ENCODE peak calls at places on chromosome 17, in seven cellular contexts. G is right lobe of liver, N is stomach, R is body of pancreas, C is prostate gland, Y is heart left ventricle, F is sigmoid colon. A is an unnamed sample. For H3K27me3, the result is how much of the 10 kb centered on the place peaks cover.

GRCh38 chr17:73286863-73287296 is 24.9 kb downstream of the CDC42EP4 start:
- DNase-seq in C (peak), F (no peak), Y (no peak), N (no peak), R (no peak), G (no peak), A (no peak)

GRCh38 chr17:44910231-44911106 is 4.8 kb downstream of the GFAP start:
- DNase-seq in G (no peak), N (no peak), F (peak), Y (no peak), C (no peak), R (no peak), A (no peak)

GRCh38 chr17:27569884-27570577 is 61.0 kb upstream of the LGALS9 start:
- DNase-seq in F (no peak), G (no peak), Y (no peak), C (no peak), R (peak), N (no peak), A (no peak)

GRCh38 chr17:13421581-13421980 is 180.1 kb downstream of the HS3ST3A1 start:
- DNase-seq in F (no peak), C (no peak), Y (no peak), N (no peak), G (no peak), R (no peak), A (no peak)

GRCh38 chr17:17750881-17751280 is 69.6 kb downstream of the RAI1 start:
- DNase-seq in F (no peak), G (no peak), R (no peak), C (no peak), N (no peak), Y (no peak), A (peak)

GRCh38 chr17:45279898-45280297 is 18.0 kb upstream of the SPATA32 start:
- DNase-seq in G (no peak), Y (no peak), F (no peak), C (no peak), N (no peak), R (no peak), A (no peak)

GRCh38 chr17:81964081-81964849 is 3.3 kb upstream of the NOTUM start:
- DNase-seq in Y (no peak), F (no peak), N (no peak), C (no peak), R (no peak), G (no peak), A (no peak)

GRCh38 chr17:9905902-9906301 is 831 bp upstream of the RCVRN start:
- DNase-seq in N (no peak), F (no peak), C (no peak), R (no peak), G (no peak), Y (no peak), A (no peak)

GRCh38 chr17:65561394-65562205 is at the start of gene AXIN2:
- DNase-seq in C (peak), R (peak), N (peak), Y (peak), F (peak), G (peak), A (peak)

GRCh38 chr17:44203731-44204452 is 4.2 kb upstream of the ATXN7L3 start:
- DNase-seq in Y (no peak), G (no peak), F (no peak), C (no peak), N (no peak), R (no peak), A (no peak)

GRCh38 chr17:67452681-67453554 is 75.8 kb downstream of the PITPNC1 start:
- DNase-seq in N (no peak), R (peak), C (no peak), F (no peak), Y (no peak), G (no peak), A (peak)

GRCh38 chr17:19426631-19427030 is 15.6 kb downstream of the RNF112 start:
- DNase-seq in R (no peak), N (no peak), Y (no peak), F (no peak), G (no peak), C (no peak), A (no peak)

GRCh38 chr17:59001158-59001814 is 105.4 kb downstream of the TRIM37 start:
- DNase-seq in G (no peak), N (peak), Y (peak), C (peak), F (no peak), R (peak), A (no peak)

GRCh38 chr17:44210342-44211192 is 8.9 kb downstream of the UBTF start:
- DNase-seq in G (peak), F (peak), C (peak), R (peak), N (peak), Y (peak), A (peak)

GRCh38 chr17:19642373-19642893 is 6.1 kb upstream of the ALDH3A2 start:
- DNase-seq in Y (no peak), N (no peak), C (no peak), R (no peak), F (no peak), G (no peak), A (no peak)

GRCh38 chr17:72618018-72618509 is 474.4 kb downstream of the SLC39A11 start:
- DNase-seq in C (peak), Y (no peak), G (no peak), N (peak), F (no peak), R (peak), A (peak)

GRCh38 chr17:70521821-70522256 is 352.5 kb downstream of the KCNJ2 start:
- DNase-seq in G (peak), R (peak), F (no peak), N (peak), C (peak), Y (peak), A (no peak)

GRCh38 chr17:65455972-65456343 is 105.5 kb downstream of the AXIN2 start:
- DNase-seq in F (no peak), N (no peak), G (no peak), C (peak), R (peak), Y (peak), A (no peak)

GRCh38 chr17:81868674-81869220 is 2.4 kb downstream of the ARHGDIA start:
- DNase-seq in N (no peak), G (peak), F (peak), R (peak), C (no peak), Y (no peak), A (peak)

GRCh38 chr17:42315402-42316156 is 27.3 kb downstream of the STAT5A start:
- DNase-seq in F (no peak), C (no peak), N (no peak), Y (no peak), R (no peak), G (no peak), A (peak)

GRCh38 chr17:41907633-41908539 is 10.9 kb downstream of the ACLY start:
- DNase-seq in C (no peak), Y (no peak), F (no peak), G (no peak), N (no peak), R (peak), A (no peak)

GRCh38 chr17:50051082-50051576 is 4.8 kb upstream of the ITGA3 start:
- DNase-seq in R (peak), G (peak), N (peak), C (no peak), Y (no peak), F (no peak), A (no peak)

GRCh38 chr17:73359987-73360410 is 48.2 kb upstream of the CDC42EP4 start:
- DNase-seq in Y (no peak), R (peak), F (no peak), C (peak), G (peak), N (peak), A (peak)

GRCh38 chr17:57089391-57089790 is 4.3 kb downstream of the AKAP1 start:
- DNase-seq in C (no peak), N (no peak), G (no peak), Y (no peak), R (no peak), F (no peak), A (no peak)

GRCh38 chr17:27600471-27600870 is 30.5 kb upstream of the LGALS9 start:
- DNase-seq in F (no peak), C (no peak), Y (no peak), R (no peak), N (no peak), G (peak), A (no peak)

GRCh38 chr17:64492481-64493109 is 4.3 kb downstream of the POLG2 start:
- DNase-seq in R (no peak), N (no peak), Y (no peak), G (no peak), C (no peak), F (no peak), A (no peak)

GRCh38 chr17:46974086-46974485 is 5.0 kb downstream of the RPRML start:
- DNase-seq in Y (no peak), C (peak), N (no peak), F (no peak), R (no peak), G (no peak), A (no peak)

GRCh38 chr17:48871551-48872351 is 20.8 kb upstream of the ATP5MC1 start:
- DNase-seq in N (peak), F (no peak), Y (peak), C (no peak), R (peak), G (peak), A (no peak)

GRCh38 chr17:10276436-10276835 is 78.0 kb upstream of the GAS7 start:
- DNase-seq in F (no peak), N (no peak), G (no peak), Y (no peak), R (no peak), C (no peak), A (no peak)

GRCh38 chr17:71286625-71287024 is 834.2 kb upstream of the SOX9 start:
- DNase-seq in R (no peak), G (no peak), F (no peak), Y (no peak), C (no peak), N (no peak), A (no peak)

GRCh38 chr17:71423871-71424546 is 696.8 kb upstream of the SOX9 start:
- DNase-seq in Y (no peak), C (no peak), F (no peak), R (no peak), G (no peak), N (no peak), A (no peak)

GRCh38 chr17:386145-386876 is 33.7 kb upstream of the RPH3AL start:
- DNase-seq in R (peak), C (peak), Y (peak), F (peak), N (peak), G (peak), A (peak)

GRCh38 chr17:47286198-47286914 is 32.7 kb downstream of the ITGB3 start:
- DNase-seq in C (no peak), Y (no peak), F (no peak), N (no peak), R (no peak), G (no peak), A (no peak)

GRCh38 chr17:63434951-63435571 is 11.0 kb downstream of the CYB561 start:
- DNase-seq in N (peak), Y (peak), F (peak), R (peak), G (peak), C (peak), A (peak)

GRCh38 chr17:5097101-5097834 is 14.4 kb downstream of the ZNF232 start:
- DNase-seq in N (peak), R (peak), Y (peak), F (peak), C (peak), G (peak), A (peak)

GRCh38 chr17:82158825-82159224 is 53.8 kb downstream of the CCDC57 start:
- DNase-seq in N (no peak), C (no peak), F (no peak), R (no peak), G (peak), Y (no peak), A (no peak)

DNA sequence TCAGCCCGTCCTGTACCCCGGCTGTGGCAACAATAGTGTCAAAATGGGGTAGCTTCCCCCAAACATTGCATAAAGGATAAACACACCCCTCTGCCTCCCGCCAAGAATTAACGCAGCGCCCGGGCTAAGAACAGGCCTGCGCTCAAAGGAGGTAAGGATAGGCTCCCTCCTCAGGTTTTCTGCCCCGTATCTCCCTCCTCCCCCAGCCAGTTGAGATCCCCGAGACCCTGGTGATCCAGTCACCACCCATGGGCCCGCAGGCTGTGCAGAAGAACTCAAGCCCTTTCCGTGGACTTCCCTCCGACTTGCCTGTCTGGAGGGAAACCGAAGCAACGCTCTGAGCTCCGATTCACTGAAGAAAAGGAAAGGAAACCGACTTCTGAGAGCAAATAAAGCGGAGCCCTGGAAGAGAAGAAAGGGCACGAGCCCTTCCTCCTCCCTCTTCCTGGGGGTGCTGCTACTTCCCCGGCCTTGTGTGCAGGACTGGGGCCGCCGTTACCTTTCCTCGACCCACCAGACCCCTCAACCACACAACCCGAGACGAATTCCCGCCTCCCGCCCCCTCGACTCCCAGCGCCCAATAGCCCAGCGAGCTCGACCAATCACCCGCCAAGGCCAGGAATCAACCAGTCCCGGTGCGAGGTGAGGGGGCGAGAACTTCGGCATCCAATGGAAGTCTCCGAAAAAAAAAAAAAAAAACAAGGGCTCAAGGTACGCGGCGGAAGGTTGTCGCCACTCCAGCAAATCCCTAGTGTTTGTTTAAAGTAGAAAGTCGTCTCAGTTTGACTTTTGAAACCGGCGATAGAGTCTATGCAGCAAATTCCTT is at the start of gene BRIP1:
- DNase-seq in R (peak), C (peak), G (peak), Y (peak), F (peak), N (peak), A (peak)
- TF ChIP-seq POLR2A in R (peak), C (peak), G (peak), Y (no peak), F (no peak), N (no peak), A (peak)

DNA sequence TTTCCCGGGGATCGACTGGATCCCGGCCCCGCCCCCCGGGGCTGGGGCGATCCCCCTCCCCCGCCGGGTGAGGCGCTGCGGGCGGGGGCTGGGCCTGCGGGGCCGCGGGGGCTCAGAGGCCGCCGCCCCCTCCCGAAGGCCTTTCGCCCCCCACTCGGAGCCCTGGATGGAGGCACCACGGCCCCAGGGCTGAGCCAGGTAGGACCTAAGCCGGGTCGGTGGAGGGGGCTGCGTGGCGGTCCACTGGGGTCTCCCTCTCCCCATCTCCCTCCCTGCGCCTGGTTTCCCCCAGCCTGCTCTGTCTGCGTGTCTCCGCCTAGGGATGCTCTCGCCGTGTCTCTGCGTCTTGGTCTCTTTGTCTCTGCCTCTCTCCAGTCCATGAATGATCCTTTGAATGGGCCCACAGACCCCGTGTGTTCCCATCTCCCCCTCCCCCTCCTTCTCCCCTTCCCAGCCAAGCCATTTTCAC is 1.6 kb upstream of the TMEM256 start:
- DNase-seq in G (no peak), Y (no peak), F (no peak), C (no peak), R (no peak), N (no peak), A (no peak)
- H3K27ac ChIP-seq in G (no peak), Y (peak), F (peak), C (peak), R (peak), N (peak), A (peak)

GRCh38 chr17:60154616-60155426 is 5.0 kb downstream of the CA4 start:
- DNase-seq in R (no peak), N (peak), F (no peak), G (no peak), Y (peak), C (no peak), A (no peak)
- H3K27me3 ChIP-seq in R (under half), N (half or more), F (half or more), G (under half), Y (under half), C (under half), A (under half)

DNA sequence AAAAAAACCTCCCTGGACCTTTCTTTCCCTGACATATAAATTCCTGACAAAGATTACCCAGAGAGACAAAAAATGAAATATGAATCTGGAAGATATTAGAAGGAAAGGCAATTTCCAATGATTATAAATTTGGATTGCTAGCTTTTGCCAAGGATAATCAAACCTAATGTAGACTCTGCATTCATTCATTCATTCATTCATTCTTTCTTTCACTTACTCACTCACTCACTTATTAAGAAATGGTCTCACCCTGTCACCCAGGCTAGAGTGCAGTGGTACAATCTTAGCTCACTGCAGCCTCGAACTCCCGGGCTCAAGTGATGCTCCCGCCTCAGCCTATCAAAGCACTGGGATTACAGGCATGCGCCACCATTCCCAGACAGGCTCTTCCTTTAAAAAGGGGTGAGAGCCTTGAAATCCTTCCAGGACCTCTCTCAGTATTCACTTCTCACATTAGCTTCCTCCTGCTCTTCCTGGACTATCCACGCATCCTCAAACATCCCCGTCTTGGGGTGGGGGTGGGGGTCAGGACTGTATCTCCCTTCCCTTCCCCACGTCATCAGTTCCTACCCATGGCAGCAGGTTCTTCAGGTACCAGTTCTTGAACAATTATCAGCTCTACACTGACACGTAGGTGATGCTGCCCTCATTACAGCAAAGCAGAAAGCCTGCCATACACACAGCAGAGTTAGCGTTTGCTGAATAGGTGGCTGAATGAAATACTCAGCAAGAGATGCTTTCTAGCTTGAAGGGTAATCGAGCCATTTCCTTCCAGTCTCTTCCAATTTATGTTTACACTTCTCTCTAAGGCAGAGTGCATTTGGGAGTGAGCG is 19.8 kb downstream of the PRPSAP1 start:
- DNase-seq in F (peak), G (no peak), Y (no peak), C (no peak), N (no peak), R (no peak), A (no peak)
- TF ChIP-seq POLR2A in F (no peak), G (no peak), Y (no peak), C (no peak), N (no peak), R (no peak), A (no peak)

GRCh38 chr17:29732613-29733012 is 109.9 kb upstream of the CORO6 start:
- DNase-seq in F (no peak), N (no peak), G (no peak), C (no peak), R (no peak), Y (no peak), A (no peak)
- H3K27ac ChIP-seq in F (peak), N (no peak), G (no peak), C (no peak), R (no peak), Y (peak), A (no peak)

GRCh38 chr17:61406871-61407210 is 7.2 kb downstream of the TBX2 start:
- DNase-seq in Y (peak), G (no peak), R (no peak), N (no peak), C (no peak), F (peak), A (no peak)
- H3K27me3 ChIP-seq in Y (half or more), G (under half), R (half or more), N (half or more), C (under half), F (half or more), A (under half)

DNA sequence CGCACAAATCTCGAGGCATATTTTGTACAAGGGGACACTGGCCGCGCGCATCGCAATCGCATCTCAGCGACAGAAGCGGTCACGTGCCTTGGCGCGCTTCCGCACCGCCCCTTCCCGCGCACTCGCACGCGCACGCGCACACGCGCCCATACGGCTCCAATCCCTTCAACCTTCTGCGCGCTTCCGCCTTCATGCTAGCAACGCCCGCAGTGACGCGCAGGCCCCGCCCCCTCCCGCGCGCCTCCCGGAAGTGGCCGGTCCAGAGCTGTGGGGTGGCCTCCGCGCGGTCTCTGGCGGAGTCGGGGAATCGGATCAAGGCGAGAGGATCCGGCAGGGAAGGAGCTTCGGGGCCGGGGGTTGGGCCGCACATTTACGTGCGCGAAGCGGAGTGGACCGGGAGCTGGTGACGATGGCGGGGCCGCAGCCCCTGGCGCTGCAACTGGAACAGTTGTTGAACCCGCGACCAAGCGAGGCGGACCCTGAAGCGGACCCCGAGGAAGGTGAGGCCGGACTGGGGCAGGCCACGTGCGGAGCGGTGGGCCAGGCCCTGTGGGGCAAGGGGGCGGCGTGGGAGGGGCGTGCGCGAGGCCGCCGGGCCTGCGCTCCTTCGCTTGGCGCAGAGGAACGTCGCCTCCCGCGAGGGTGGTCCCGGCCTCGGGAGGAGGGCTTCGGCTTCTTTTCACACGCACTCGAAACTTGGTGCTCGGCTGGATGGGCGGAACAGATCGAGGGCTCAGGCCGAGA is at the start of gene AATF:
- DNase-seq in F (peak), C (peak), N (peak), G (peak), R (peak), Y (peak), A (peak)
- TF ChIP-seq POLR2A in F (peak), C (peak), N (no peak), G (peak), R (peak), Y (peak), A (peak)

GRCh38 chr17:2054740-2055493 is at the start of gene HIC1:
- DNase-seq in R (peak), C (peak), G (peak), Y (peak), F (peak), N (peak), A (peak)
- H3K27ac ChIP-seq in R (peak), C (peak), G (peak), Y (peak), F (peak), N (peak), A (peak)

GRCh38 chr17:31490019-31490383 is 98.5 kb downstream of the RAB11FIP4 start:
- DNase-seq in R (no peak), F (no peak), Y (no peak), G (no peak), N (no peak), C (no peak), A (no peak)
- H3K27me3 ChIP-seq in R (under half), F (under half), Y (under half), G (under half), N (under half), C (under half), A (under half)